ENCODE peak calls at places on chromosome 7, in seven cellular contexts. K is NCI-H2171; M is GM19239; N is effector memory CD4-positive, alpha-beta T cell; E is naive thymus-derived CD4-positive, alpha-beta T cell; A is transverse colon; D is kidney epithelial cell. F is an unnamed sample.

GRCh38 chr7:112985377-112985987 is 101.1 kb downstream of the GPR85 start:
- DNase-seq in K (no peak), M (no peak), N (no peak), E (no peak), A (no peak), D (no peak), F (no peak)

GRCh38 chr7:153297141-153297540 is 537.6 kb downstream of the ACTR3B start:
- DNase-seq in K (no peak), M (no peak), N (no peak), E (no peak), A (no peak), D (no peak), F (no peak)

GRCh38 chr7:122528879-122529481 is 169.9 kb downstream of the RNF133 start:
- DNase-seq in K (peak; percentile 22), M (no peak), N (no peak), E (no peak), A (no peak), D (peak; percentile 4), F (no peak)

GRCh38 chr7:77980087-77980713 is 181.6 kb downstream of the PHTF2 start:
- DNase-seq in K (no peak), M (no peak), N (no peak), E (no peak), A (no peak), D (no peak), F (no peak)

GRCh38 chr7:71886066-71886465 is 526.1 kb downstream of the CALN1 start:
- DNase-seq in K (no peak), M (no peak), N (no peak), E (no peak), A (no peak), D (no peak), F (no peak)

GRCh38 chr7:23938937-23939552 is 229.0 kb downstream of the STK31 start:
- DNase-seq in K (peak; percentile 18), M (peak; percentile 13), N (no peak), E (no peak), A (peak; percentile 38), D (no peak), F (no peak)

GRCh38 chr7:151060416-151061234 is 1.2 kb downstream of the SLC4A2 start:
- DNase-seq in K (no peak), M (no peak), N (no peak), E (no peak), A (peak; percentile 58), D (no peak), F (no peak)

GRCh38 chr7:12436896-12437535 is 33.4 kb upstream of the VWDE start:
- DNase-seq in K (no peak), M (no peak), N (no peak), E (no peak), A (no peak), D (no peak), F (no peak)

GRCh38 chr7:111329367-111330234 is 232.7 kb downstream of the IMMP2L start:
- DNase-seq in K (no peak), M (no peak), N (no peak), E (no peak), A (no peak), D (no peak), F (no peak)

GRCh38 chr7:111744501-111745155 is 182.3 kb upstream of the IMMP2L start:
- DNase-seq in K (no peak), M (no peak), N (no peak), E (no peak), A (no peak), D (no peak), F (no peak)

GRCh38 chr7:6234384-6234783 is 38.0 kb downstream of the CYTH3 start:
- DNase-seq in K (no peak), M (no peak), N (peak; percentile 24), E (no peak), A (no peak), D (no peak), F (no peak)

GRCh38 chr7:143367972-143368371 is 5.5 kb upstream of the FAM131B start:
- DNase-seq in K (no peak), M (no peak), N (no peak), E (no peak), A (peak; percentile 89), D (peak; percentile 57), F (no peak)

GRCh38 chr7:55277916-55278315 is 87.2 kb upstream of the LANCL2 start:
- DNase-seq in K (no peak), M (no peak), N (no peak), E (no peak), A (no peak), D (no peak), F (no peak)

GRCh38 chr7:97373743-97374142 is 256.2 kb downstream of the SDHAF3 start:
- DNase-seq in K (no peak), M (no peak), N (no peak), E (no peak), A (no peak), D (no peak), F (no peak)

GRCh38 chr7:109763611-109764010 is 1193.9 kb downstream of the DNAJB9 start:
- DNase-seq in K (no peak), M (no peak), N (no peak), E (no peak), A (no peak), D (no peak), F (no peak)